ENCODE peak calls at places on chromosomes 4 and X, in nine cellular contexts. M is fibroblast of mammary gland, Y is uterus, N is mammary epithelial cell, F is AG09309, G is colonic mucosa, O is astrocyte of the spinal cord, B is heart right ventricle, R is GM12865. V is an unnamed sample.

GRCh38 chrX:30822068-30822671 is 66.9 kb downstream of the TAB3 start:
- DNase-seq in M (peak), Y (no peak), N (no peak), F (no peak), G (no peak), O (no peak), B (no peak), R (peak), V (no peak)

GRCh38 chr4:144715230-144715629 is 69.3 kb downstream of the HHIP start:
- DNase-seq in M (no peak), Y (no peak), N (no peak), F (no peak), G (no peak), O (no peak), B (no peak), R (peak), V (no peak)

GRCh38 chr4:69054578-69055200 is 41.6 kb upstream of the UGT2B7 start:
- DNase-seq in M (peak), Y (no peak), N (peak), F (no peak), G (no peak), O (peak), B (no peak), R (peak), V (peak)

GRCh38 chrX:3950373-3950772 is 236.9 kb upstream of the PRKX start:
- DNase-seq in M (no peak), Y (no peak), N (peak), F (no peak), G (no peak), O (no peak), B (no peak), R (no peak), V (no peak)

GRCh38 chr4:61520688-61521160 is 320.6 kb downstream of the ADGRL3 start:
- DNase-seq in M (peak), Y (no peak), N (peak), F (no peak), G (no peak), O (peak), B (no peak), R (no peak), V (peak)

GRCh38 chr4:85475631-85476233 is 782 bp downstream of the ARHGAP24 start:
- DNase-seq in M (peak), Y (no peak), N (no peak), F (no peak), G (peak), O (peak), B (peak), R (no peak), V (peak)

GRCh38 chr4:17633600-17633999 is 19.2 kb downstream of the MED28 start:
- DNase-seq in M (no peak), Y (no peak), N (no peak), F (no peak), G (no peak), O (no peak), B (no peak), R (no peak), V (no peak)

GRCh38 chr4:99885063-99885664 is 9.1 kb downstream of the LAMTOR3 start:
- DNase-seq in M (peak), Y (no peak), N (peak), F (no peak), G (no peak), O (peak), B (no peak), R (peak), V (peak)

GRCh38 chr4:125315571-125316390 is 1.0 kb downstream of the FAT4 start:
- DNase-seq in M (peak), Y (peak), N (peak), F (no peak), G (peak), O (peak), B (peak), R (no peak), V (peak)

GRCh38 chr4:80434238-80434637 is 98.7 kb downstream of the CFAP299 start:
- DNase-seq in M (no peak), Y (no peak), N (no peak), F (peak), G (no peak), O (peak), B (no peak), R (no peak), V (no peak)

GRCh38 chrX:28668303-28668702 is 81.1 kb downstream of the IL1RAPL1 start:
- DNase-seq in M (no peak), Y (no peak), N (no peak), F (no peak), G (no peak), O (no peak), B (no peak), R (no peak), V (no peak)

GRCh38 chr4:140152015-140152703 is 1.8 kb downstream of the MAML3 start:
- DNase-seq in M (no peak), Y (peak), N (no peak), F (no peak), G (peak), O (no peak), B (peak), R (no peak), V (peak)

GRCh38 chr4:123340381-123340701 is 56.3 kb upstream of the SPRY1 start:
- DNase-seq in M (peak), Y (no peak), N (peak), F (peak), G (no peak), O (peak), B (no peak), R (no peak), V (peak)

DNA sequence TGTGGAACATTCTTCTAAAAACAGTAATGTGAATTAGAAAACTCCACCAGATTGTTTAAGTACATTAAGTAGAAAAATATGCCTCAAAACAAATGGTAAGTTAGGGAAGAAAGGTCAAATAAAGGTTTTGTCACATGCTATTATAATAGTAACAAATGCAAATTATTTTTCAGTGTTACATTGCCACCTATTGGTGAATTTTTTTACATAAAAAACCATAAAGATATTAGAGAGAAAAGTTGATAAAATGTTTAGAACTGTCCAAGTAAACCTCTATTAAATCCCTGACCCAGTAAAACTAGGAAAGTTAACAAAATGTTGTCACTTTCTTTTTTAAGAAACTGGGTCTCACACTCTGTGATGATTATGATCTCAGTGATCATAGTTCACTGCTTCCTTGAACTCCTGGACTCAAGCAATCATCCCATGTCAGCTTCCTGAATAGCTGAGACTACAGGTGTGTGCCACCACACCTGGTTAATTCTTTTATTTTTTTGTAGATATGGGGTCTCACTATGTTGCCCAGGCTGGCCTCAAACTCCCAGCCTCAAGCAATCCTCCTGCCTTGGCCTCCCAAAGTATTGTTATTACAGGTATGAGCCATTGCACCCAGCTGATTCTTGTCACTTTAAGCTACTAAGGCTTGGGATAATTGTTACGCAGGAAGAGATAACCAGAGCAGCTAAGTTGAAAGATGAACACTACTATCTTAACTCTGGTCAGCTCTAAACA is 157.6 kb downstream of the ATRX start:
- DNase-seq in M (peak), Y (no peak), N (no peak), F (no peak), G (no peak), O (peak), B (no peak), R (no peak), V (no peak)
- TF ChIP-seq CTCF in M (no peak), Y (no peak), N (no peak), F (no peak), G (no peak), O (no peak), B (peak), R (no peak), V (no peak)

GRCh38 chrX:120617996-120618630 is 11.7 kb downstream of the C1GALT1C1 start:
- DNase-seq in M (no peak), Y (no peak), N (no peak), F (no peak), G (no peak), O (no peak), B (no peak), R (peak), V (no peak)
- H3K4me3 ChIP-seq in M (no peak), Y (no peak), N (no peak), F (no peak), G (no peak), O (no peak), B (no peak), R (no peak), V (no peak)

DNA sequence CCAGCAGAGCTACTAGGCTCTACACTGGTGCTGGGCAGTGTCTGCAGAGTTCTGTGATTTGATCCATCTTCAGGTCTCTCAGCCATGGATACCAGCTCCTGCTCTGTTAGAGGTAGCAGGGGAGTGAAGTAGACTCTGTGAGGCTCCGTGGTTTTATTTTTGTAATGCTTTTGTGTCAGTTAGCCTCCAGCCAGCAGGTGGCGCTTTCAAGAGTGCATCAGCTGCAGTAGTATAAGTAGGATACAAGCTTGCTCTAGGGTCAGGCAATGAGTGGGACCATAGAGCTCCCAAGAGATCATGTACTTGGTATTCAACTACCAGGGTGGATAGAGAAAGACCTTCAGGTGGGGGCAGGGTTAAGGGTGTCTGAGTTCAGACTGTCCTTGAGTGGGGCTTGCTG is 362.5 kb upstream of the TRAM1L1 start:
- DNase-seq in M (no peak), Y (no peak), N (no peak), F (no peak), G (peak), O (no peak), B (no peak), R (peak), V (peak)
- TF ChIP-seq CTCF in M (no peak), Y (no peak), N (peak), F (no peak), G (peak), O (peak), B (no peak), R (peak), V (peak)

GRCh38 chr4:57077550-57078311 is 32.5 kb downstream of the IGFBP7 start:
- DNase-seq in M (peak), Y (no peak), N (peak), F (no peak), G (no peak), O (peak), B (no peak), R (no peak), V (peak)

GRCh38 chr4:57076646-57077045 is 33.5 kb downstream of the IGFBP7 start:
- DNase-seq in M (no peak), Y (no peak), N (no peak), F (no peak), G (no peak), O (no peak), B (no peak), R (no peak), V (no peak)

GRCh38 chr4:57081651-57082349 is 28.4 kb downstream of the IGFBP7 start:
- DNase-seq in M (no peak), Y (no peak), N (no peak), F (no peak), G (no peak), O (no peak), B (no peak), R (no peak), V (no peak)

GRCh38 chr4:57080781-57081650 is 29.2 kb downstream of the IGFBP7 start:
- DNase-seq in M (peak), Y (no peak), N (peak), F (peak), G (no peak), O (peak), B (no peak), R (peak), V (peak)

GRCh38 chr4:57078685-57079521 is 31.3 kb downstream of the IGFBP7 start:
- DNase-seq in M (no peak), Y (no peak), N (peak), F (no peak), G (no peak), O (peak), B (no peak), R (no peak), V (peak)
- H3K4me3 ChIP-seq in M (no peak), Y (no peak), N (no peak), F (no peak), G (no peak), O (no peak), B (no peak), R (no peak), V (no peak)

GRCh38 chr4:82428969-82429727 is 1.1 kb downstream of the HNRNPDL start:
- DNase-seq in M (peak), Y (peak), N (peak), F (peak), G (peak), O (peak), B (peak), R (peak), V (peak)

GRCh38 chr4:82428526-82428968 is 1.7 kb downstream of the HNRNPDL start:
- DNase-seq in M (no peak), Y (no peak), N (no peak), F (no peak), G (no peak), O (no peak), B (no peak), R (no peak), V (no peak)

GRCh38 chr4:82431026-82431745 is 796 bp downstream of the ENOPH1 start:
- DNase-seq in M (no peak), Y (no peak), N (peak), F (no peak), G (peak), O (no peak), B (no peak), R (peak), V (peak)

GRCh38 chr4:82430193-82431025 is at the start of the genes ENOPH1 and HNRNPDL:
- DNase-seq in M (peak), Y (peak), N (peak), F (peak), G (peak), O (peak), B (peak), R (peak), V (peak)

DNA sequence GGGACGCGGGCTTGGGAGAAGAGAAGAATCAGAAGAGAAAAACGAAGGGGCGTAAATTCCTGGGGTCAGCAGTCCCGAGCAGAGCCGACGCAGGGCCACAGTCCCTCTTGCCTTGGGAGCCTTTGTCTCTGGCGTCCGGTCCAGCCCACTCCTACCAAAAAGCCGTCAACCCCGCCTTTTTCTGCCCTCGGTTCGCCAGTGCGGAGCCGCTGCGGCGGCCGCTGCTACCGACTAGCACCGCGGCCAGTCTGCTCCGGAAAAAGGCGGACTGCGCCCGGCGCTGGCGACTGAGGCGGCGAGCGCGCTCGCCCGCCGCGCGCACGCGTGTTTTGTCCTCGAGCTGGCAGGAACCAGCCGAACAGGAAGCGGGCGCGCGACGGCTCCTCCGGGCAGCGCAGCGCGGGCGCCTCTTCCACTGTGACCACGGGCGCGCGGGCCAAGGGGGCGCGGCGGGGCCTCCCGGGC is 502 bp downstream of the HNRNPDL start:
- DNase-seq in M (peak), Y (no peak), N (peak), F (no peak), G (peak), O (no peak), B (no peak), R (no peak), V (peak)
- TF ChIP-seq CTCF in M (no peak), Y (no peak), N (no peak), F (no peak), G (no peak), O (no peak), B (no peak), R (no peak), V (no peak)

GRCh38 chrX:134732676-134733075 is 74.4 kb upstream of the PLAC1 start:
- DNase-seq in M (no peak), Y (no peak), N (no peak), F (no peak), G (no peak), O (no peak), B (no peak), R (no peak), V (no peak)
- H3K4me3 ChIP-seq in M (no peak), Y (no peak), N (no peak), F (no peak), G (no peak), O (no peak), B (no peak), R (no peak), V (no peak)